ENCODE peak calls at places on chromosome 9, in seven cellular contexts. I is NCI-H1694 treated with DMSO at 0.1 percent for 48 hours; C is stimulated activated CD4-positive, alpha-beta T cell treated with anti-CD3 and anti-CD28 coated beads, Interleukin-1b, Interleukin-23, amount 100 ng/mL, for 24 hours; E is foreskin fibroblast; L is stimulated activated naive CD8-positive, alpha-beta T cell treated with anti-CD3 and anti-CD28 coated beads, Interleukin-15, Interleukin-2, amounts not matched to agents 100 U/mL and 50 U/mL, for 24 hours; H is EL; S is activated CD4-positive, alpha-beta T cell treated with anti-CD3 and anti-CD28 coated beads for 1 hour. U is an unnamed sample.

GRCh38 chr9:14007199-14007769 is 306.7 kb downstream of the NFIB start:
- DNase-seq in I (no peak), L (no peak), E (no peak), S (no peak), H (no peak), C (no peak), U (no peak)

GRCh38 chr9:113590991-113591898 is 127.7 kb downstream of the RGS3 start:
- DNase-seq in I (peak; percentile 47), L (peak; percentile 83), C (no peak), S (peak; percentile 20), E (peak; percentile 89), H (peak; percentile 72), U (peak; percentile 84)

GRCh38 chr9:113978954-113979712 is 99.0 kb downstream of the AMBP start:
- DNase-seq in C (no peak), E (peak; percentile 68), L (no peak), H (peak; percentile 44), S (no peak), I (peak; percentile 14), U (peak; percentile 14)

GRCh38 chr9:124010665-124011321 is 775 bp upstream of the LHX2 start:
- DNase-seq in S (no peak), I (peak; percentile 63), E (peak; percentile 43), C (no peak), H (peak; percentile 47), L (no peak), U (peak; percentile 40)

GRCh38 chr9:96087669-96088299 is 212.3 kb downstream of the ERCC6L2 start:
- DNase-seq in I (no peak), S (no peak), L (no peak), C (no peak), E (no peak), H (no peak), U (no peak)

GRCh38 chr9:123996731-123997421 is 14.7 kb upstream of the LHX2 start:
- DNase-seq in C (no peak), S (no peak), E (no peak), L (peak; percentile 74), H (peak; percentile 26), I (no peak), U (peak; percentile 59)

GRCh38 chr9:15403155-15403554 is 19.5 kb upstream of the SNAPC3 start:
- DNase-seq in L (no peak), C (no peak), H (peak; percentile 6), E (no peak), S (no peak), I (no peak), U (peak; percentile 28)

GRCh38 chr9:109437286-109437685 is 60.8 kb downstream of the PTPN3 start:
- DNase-seq in E (no peak), H (no peak), I (no peak), S (no peak), C (no peak), L (no peak), U (no peak)

GRCh38 chr9:135077497-135078200 is 9.8 kb upstream of the OLFM1 start:
- DNase-seq in C (no peak), L (no peak), I (peak; percentile 45), E (peak; percentile 23), H (no peak), S (no peak), U (peak; percentile 19)

GRCh38 chr9:91240596-91240995 is 121.1 kb downstream of the AUH start:
- DNase-seq in E (no peak), I (no peak), S (no peak), C (no peak), H (no peak), L (no peak), U (no peak)

GRCh38 chr9:95204310-95204709 is 113.2 kb downstream of the FANCC start:
- DNase-seq in E (no peak), I (no peak), L (no peak), H (no peak), C (no peak), S (no peak), U (no peak)

GRCh38 chr9:135759676-135760300 is 57.8 kb downstream of the KCNT1 start:
- DNase-seq in H (no peak), I (no peak), L (no peak), E (no peak), C (no peak), S (no peak), U (no peak)

GRCh38 chr9:123929177-123929869 is 603 bp downstream of the DENND1A start:
- DNase-seq in I (no peak), H (peak; percentile 23), E (peak; percentile 33), C (no peak), S (no peak), L (peak; percentile 46), U (no peak)

GRCh38 chr9:33137781-33138264 is 29.3 kb downstream of the B4GALT1 start:
- DNase-seq in H (no peak), L (no peak), E (no peak), I (no peak), C (no peak), S (no peak), U (no peak)

GRCh38 chr9:92612292-92612691 is 57.6 kb downstream of the IPPK start:
- DNase-seq in L (no peak), S (no peak), C (no peak), I (no peak), H (no peak), E (no peak), U (no peak)

GRCh38 chr9:77753183-77753582 is 105.1 kb upstream of the GNA14 start:
- DNase-seq in S (no peak), H (no peak), E (no peak), C (no peak), I (no peak), L (no peak), U (no peak)

GRCh38 chr9:4328723-4329122 is 28.9 kb upstream of the GLIS3 start:
- DNase-seq in I (no peak), L (no peak), S (no peak), H (no peak), E (peak; percentile 45), C (no peak), U (no peak)

GRCh38 chr9:124164800-124165199 is 92.9 kb upstream of the NEK6 start:
- DNase-seq in I (no peak), L (no peak), C (no peak), E (no peak), S (no peak), H (no peak), U (peak; percentile 56)

GRCh38 chr9:116451500-116451899 is 235.6 kb upstream of the TRIM32 start:
- DNase-seq in I (no peak), S (no peak), L (no peak), E (no peak), H (no peak), C (no peak), U (peak; percentile 9)

GRCh38 chr9:17665450-17665849 is 86.6 kb downstream of the SH3GL2 start:
- DNase-seq in L (no peak), E (no peak), C (no peak), H (no peak), S (no peak), I (no peak), U (no peak)

GRCh38 chr9:4666042-4666699 is at the start of gene SPATA6L:
- DNase-seq in L (peak; percentile 49), I (peak; percentile 26), E (peak; percentile 86), H (peak; percentile 63), C (no peak), S (peak; percentile 34), U (peak; percentile 67)

GRCh38 chr9:107465467-107466451 is 23.8 kb downstream of the KLF4 start:
- DNase-seq in C (no peak), E (peak; percentile 92), H (peak; percentile 71), I (no peak), L (peak; percentile 59), S (no peak), U (peak; percentile 74)

GRCh38 chr9:94860678-94861588 is 134.4 kb downstream of the AOPEP start:
- DNase-seq in H (peak; percentile 91), E (peak; percentile 66), S (peak; percentile 44), L (peak; percentile 68), C (peak; percentile 5), I (no peak), U (peak; percentile 40)

GRCh38 chr9:136700959-136701664 is 11.3 kb upstream of the DIPK1B start:
- DNase-seq in C (peak; percentile 59), H (no peak), I (no peak), E (no peak), L (peak; percentile 76), S (no peak), U (no peak)

GRCh38 chr9:16719921-16720320 is 150.5 kb downstream of the BNC2 start:
- DNase-seq in C (no peak), I (no peak), L (no peak), H (no peak), S (no peak), E (no peak), U (no peak)

GRCh38 chr9:101098392-101098791 is 69.9 kb downstream of the PLPPR1 start:
- DNase-seq in E (no peak), C (no peak), S (no peak), H (no peak), L (no peak), I (no peak), U (no peak)

GRCh38 chr9:137878146-137878941 is 762 bp downstream of the CACNA1B start:
- DNase-seq in H (no peak), S (no peak), E (peak; percentile 44), I (no peak), L (peak; percentile 48), C (no peak), U (peak; percentile 8)

GRCh38 chr9:125989524-125990180 is 242.5 kb downstream of the PBX3 start:
- DNase-seq in E (no peak), H (no peak), I (no peak), C (no peak), S (no peak), L (no peak), U (no peak)

GRCh38 chr9:79896390-79896789 is 324.6 kb downstream of the TLE4 start:
- DNase-seq in C (no peak), E (peak; percentile 69), L (no peak), H (peak; percentile 76), I (no peak), S (no peak), U (no peak)

GRCh38 chr9:127197186-127197860 is 67.3 kb upstream of the GARNL3 start:
- DNase-seq in S (no peak), L (no peak), E (no peak), H (no peak), I (no peak), C (no peak), U (no peak)

GRCh38 chr9:68704804-68705635 is at the start of gene PIP5K1B:
- DNase-seq in C (no peak), H (peak; percentile 47), S (no peak), I (peak; percentile 10), L (peak; percentile 64), E (peak; percentile 66), U (peak; percentile 52)

GRCh38 chr9:117418111-117418510 is 3.3 kb upstream of the ASTN2 start:
- DNase-seq in C (no peak), E (no peak), S (no peak), I (no peak), H (no peak), L (no peak), U (no peak)

U was measured in cardiac fibroblast.